ENCODE peak calls at places on chromosomes 1 and 21, in six cellular contexts. One of them, this sample, is unnamed.

GRCh38 chr1:118920124-118920675 is 67.9 kb downstream of the TBX15 start:
- DNase-seq in A549: no peak
- DNase-seq in iris pigment epithelial cell: no peak
- DNase-seq in cardiac fibroblast: peak
- DNase-seq in HTR-8/SVneo: no peak
- DNase-seq in kidney tubule cell: no peak
- DNase-seq in this sample: no peak

GRCh38 chr1:167821356-167821685 is 92.6 kb downstream of the ADCY10 start:
- DNase-seq in A549: no peak
- DNase-seq in iris pigment epithelial cell: no peak
- DNase-seq in cardiac fibroblast: no peak
- DNase-seq in HTR-8/SVneo: no peak
- DNase-seq in kidney tubule cell: no peak
- DNase-seq in this sample: no peak

GRCh38 chr1:200628223-200628868 is 7.8 kb upstream of the KIF14 start:
- DNase-seq in A549: no peak
- DNase-seq in iris pigment epithelial cell: no peak
- DNase-seq in cardiac fibroblast: no peak
- DNase-seq in HTR-8/SVneo: no peak
- DNase-seq in kidney tubule cell: no peak
- DNase-seq in this sample: no peak

GRCh38 chr1:4494558-4494957 is 159.9 kb upstream of the AJAP1 start:
- DNase-seq in A549: no peak
- DNase-seq in iris pigment epithelial cell: no peak
- DNase-seq in cardiac fibroblast: no peak
- DNase-seq in HTR-8/SVneo: peak
- DNase-seq in kidney tubule cell: peak
- DNase-seq in this sample: no peak

GRCh38 chr1:55051621-55052020 is 12.3 kb downstream of the PCSK9 start:
- DNase-seq in A549: no peak
- DNase-seq in iris pigment epithelial cell: no peak
- DNase-seq in cardiac fibroblast: no peak
- DNase-seq in HTR-8/SVneo: no peak
- DNase-seq in kidney tubule cell: no peak
- DNase-seq in this sample: no peak

GRCh38 chr21:33969600-33969999 is 54.0 kb upstream of the ATP5PO start:
- DNase-seq in A549: no peak
- DNase-seq in iris pigment epithelial cell: no peak
- DNase-seq in cardiac fibroblast: no peak
- DNase-seq in HTR-8/SVneo: no peak
- DNase-seq in kidney tubule cell: no peak
- DNase-seq in this sample: no peak

GRCh38 chr1:107277022-107277421 is 136.2 kb downstream of the NTNG1 start:
- DNase-seq in A549: peak
- DNase-seq in iris pigment epithelial cell: peak
- DNase-seq in cardiac fibroblast: peak
- DNase-seq in HTR-8/SVneo: no peak
- DNase-seq in kidney tubule cell: peak
- DNase-seq in this sample: peak

GRCh38 chr1:32392358-32392757 is 1.9 kb downstream of the BSDC1 start:
- DNase-seq in A549: no peak
- DNase-seq in iris pigment epithelial cell: peak
- DNase-seq in cardiac fibroblast: peak
- DNase-seq in HTR-8/SVneo: no peak
- DNase-seq in kidney tubule cell: no peak
- DNase-seq in this sample: no peak

GRCh38 chr1:6603424-6603850 is 768 bp upstream of the KLHL21 start:
- DNase-seq in A549: no peak
- DNase-seq in iris pigment epithelial cell: peak
- DNase-seq in cardiac fibroblast: peak
- DNase-seq in HTR-8/SVneo: no peak
- DNase-seq in kidney tubule cell: peak
- DNase-seq in this sample: peak

GRCh38 chr1:157734328-157734727 is 33.8 kb upstream of the FCRL3 start:
- DNase-seq in A549: no peak
- DNase-seq in iris pigment epithelial cell: no peak
- DNase-seq in cardiac fibroblast: no peak
- DNase-seq in HTR-8/SVneo: no peak
- DNase-seq in kidney tubule cell: no peak
- DNase-seq in this sample: no peak

GRCh38 chr1:11944358-11944981 is 10.0 kb downstream of the PLOD1 start:
- DNase-seq in A549: no peak
- DNase-seq in iris pigment epithelial cell: peak
- DNase-seq in cardiac fibroblast: no peak
- DNase-seq in HTR-8/SVneo: no peak
- DNase-seq in kidney tubule cell: no peak
- DNase-seq in this sample: no peak

GRCh38 chr1:26035959-26036755 is 9.8 kb downstream of the SLC30A2 start:
- DNase-seq in A549: peak
- DNase-seq in iris pigment epithelial cell: peak
- DNase-seq in cardiac fibroblast: peak
- DNase-seq in HTR-8/SVneo: peak
- DNase-seq in kidney tubule cell: peak
- DNase-seq in this sample: peak

GRCh38 chr1:246157516-246157915 is 349.6 kb downstream of the SMYD3 start:
- DNase-seq in A549: no peak
- DNase-seq in iris pigment epithelial cell: no peak
- DNase-seq in cardiac fibroblast: no peak
- DNase-seq in HTR-8/SVneo: no peak
- DNase-seq in kidney tubule cell: no peak
- DNase-seq in this sample: no peak

GRCh38 chr1:6638226-6638625 is 13.6 kb downstream of the THAP3 start:
- DNase-seq in A549: no peak
- DNase-seq in iris pigment epithelial cell: peak
- DNase-seq in cardiac fibroblast: peak
- DNase-seq in HTR-8/SVneo: no peak
- DNase-seq in kidney tubule cell: no peak
- DNase-seq in this sample: no peak

GRCh38 chr1:202149566-202149965 is 5.0 kb upstream of the ARL8A start:
- DNase-seq in A549: no peak
- DNase-seq in iris pigment epithelial cell: no peak
- DNase-seq in cardiac fibroblast: no peak
- DNase-seq in HTR-8/SVneo: no peak
- DNase-seq in kidney tubule cell: no peak
- DNase-seq in this sample: no peak

GRCh38 chr1:9657521-9658032 is 6.0 kb downstream of the PIK3CD start:
- DNase-seq in A549: no peak
- DNase-seq in iris pigment epithelial cell: no peak
- DNase-seq in cardiac fibroblast: no peak
- DNase-seq in HTR-8/SVneo: no peak
- DNase-seq in kidney tubule cell: no peak
- DNase-seq in this sample: no peak

GRCh38 chr1:147591993-147592392 is 50.7 kb downstream of the BCL9 start:
- DNase-seq in A549: no peak
- DNase-seq in iris pigment epithelial cell: no peak
- DNase-seq in cardiac fibroblast: no peak
- DNase-seq in HTR-8/SVneo: no peak
- DNase-seq in kidney tubule cell: no peak
- DNase-seq in this sample: no peak

GRCh38 chr1:221611930-221612777 is 129.7 kb downstream of the DUSP10 start:
- DNase-seq in A549: peak
- DNase-seq in iris pigment epithelial cell: peak
- DNase-seq in cardiac fibroblast: peak
- DNase-seq in HTR-8/SVneo: peak
- DNase-seq in kidney tubule cell: peak
- DNase-seq in this sample: no peak

GRCh38 chr1:110927484-110928075 is 36.1 kb downstream of the LRIF1 start:
- DNase-seq in A549: peak
- DNase-seq in iris pigment epithelial cell: peak
- DNase-seq in cardiac fibroblast: peak
- DNase-seq in HTR-8/SVneo: no peak
- DNase-seq in kidney tubule cell: peak
- DNase-seq in this sample: no peak

GRCh38 chr1:61450454-61451213 is 274.3 kb downstream of the TM2D1 start:
- DNase-seq in A549: peak
- DNase-seq in iris pigment epithelial cell: no peak
- DNase-seq in cardiac fibroblast: peak
- DNase-seq in HTR-8/SVneo: no peak
- DNase-seq in kidney tubule cell: peak
- DNase-seq in this sample: peak

GRCh38 chr1:204641936-204642335 is 43.6 kb downstream of the LRRN2 start:
- DNase-seq in A549: no peak
- DNase-seq in iris pigment epithelial cell: no peak
- DNase-seq in cardiac fibroblast: no peak
- DNase-seq in HTR-8/SVneo: no peak
- DNase-seq in kidney tubule cell: no peak
- DNase-seq in this sample: peak

GRCh38 chr1:37650721-37651120 is 16.0 kb upstream of the RSPO1 start:
- DNase-seq in A549: no peak
- DNase-seq in iris pigment epithelial cell: no peak
- DNase-seq in cardiac fibroblast: no peak
- DNase-seq in HTR-8/SVneo: no peak
- DNase-seq in kidney tubule cell: no peak
- DNase-seq in this sample: no peak

GRCh38 chr1:16220101-16220500 is 7.6 kb upstream of the ARHGEF19 start:
- DNase-seq in A549: no peak
- DNase-seq in iris pigment epithelial cell: no peak
- DNase-seq in cardiac fibroblast: no peak
- DNase-seq in HTR-8/SVneo: no peak
- DNase-seq in kidney tubule cell: no peak
- DNase-seq in this sample: no peak

GRCh38 chr1:150009604-150010387 is 730 bp downstream of the OTUD7B start:
- DNase-seq in A549: peak
- DNase-seq in iris pigment epithelial cell: peak
- DNase-seq in cardiac fibroblast: peak
- DNase-seq in HTR-8/SVneo: peak
- DNase-seq in kidney tubule cell: peak
- DNase-seq in this sample: peak

GRCh38 chr1:78491311-78492071 is 717 bp downstream of the PTGFR start:
- DNase-seq in A549: no peak
- DNase-seq in iris pigment epithelial cell: peak
- DNase-seq in cardiac fibroblast: peak
- DNase-seq in HTR-8/SVneo: peak
- DNase-seq in kidney tubule cell: peak
- DNase-seq in this sample: no peak

GRCh38 chr1:18123467-18123992 is 15.9 kb downstream of the IGSF21 start:
- DNase-seq in A549: no peak
- DNase-seq in iris pigment epithelial cell: no peak
- DNase-seq in cardiac fibroblast: no peak
- DNase-seq in HTR-8/SVneo: no peak
- DNase-seq in kidney tubule cell: no peak
- DNase-seq in this sample: no peak

GRCh38 chr1:72224506-72224905 is 57.8 kb downstream of the NEGR1 start:
- DNase-seq in A549: no peak
- DNase-seq in iris pigment epithelial cell: no peak
- DNase-seq in cardiac fibroblast: no peak
- DNase-seq in HTR-8/SVneo: no peak
- DNase-seq in kidney tubule cell: no peak
- DNase-seq in this sample: no peak